ENCODE peak calls at places on chromosome 20, in seven cellular contexts. Y is kidney epithelial cell; D is dorsolateral prefrontal cortex; T is CD8-positive, alpha-beta memory T cell; Z is AG10803; X is neuronal stem cell; F is GM12878. N is an unnamed sample.

GRCh38 chr20:43910564-43910963 is 4.1 kb upstream of the TOX2 start:
- DNase-seq in Z (no peak), X (no peak), F (no peak), D (no peak), Y (no peak), T (no peak), N (no peak)

GRCh38 chr20:46305331-46305972 is 2.8 kb downstream of the CDH22 start:
- DNase-seq in X (no peak), F (no peak), D (no peak), Y (no peak), Z (no peak), T (no peak), N (no peak)

GRCh38 chr20:7760261-7761048 is 179.8 kb downstream of the HAO1 start:
- DNase-seq in D (no peak), T (no peak), Y (no peak), X (no peak), F (no peak), Z (peak), N (no peak)

GRCh38 chr20:44598413-44599290 is 16.3 kb downstream of the PKIG start:
- DNase-seq in D (no peak), T (no peak), Z (peak), X (no peak), F (no peak), Y (no peak), N (no peak)

GRCh38 chr20:3797592-3798404 is 1.7 kb downstream of the CDC25B start:
- DNase-seq in F (no peak), T (no peak), Y (no peak), X (no peak), D (no peak), Z (no peak), N (no peak)

GRCh38 chr20:48403362-48403761 is 424.4 kb downstream of the PREX1 start:
- DNase-seq in Z (no peak), F (no peak), Y (no peak), X (no peak), T (no peak), D (no peak), N (no peak)

GRCh38 chr20:64225828-64226598 is 29.5 kb upstream of the PCMTD2 start:
- DNase-seq in Y (no peak), Z (no peak), T (no peak), D (no peak), F (no peak), X (no peak), N (no peak)

GRCh38 chr20:41299899-41300298 is 17.6 kb downstream of the ZHX3 start:
- DNase-seq in Y (no peak), X (no peak), Z (peak), F (no peak), D (no peak), T (no peak), N (no peak)

GRCh38 chr20:20259534-20259933 is 108.4 kb upstream of the INSM1 start:
- DNase-seq in Z (peak), X (no peak), T (no peak), F (no peak), D (no peak), Y (no peak), N (no peak)

GRCh38 chr20:44087051-44087856 is 99.7 kb downstream of the JPH2 start:
- DNase-seq in X (no peak), T (no peak), F (no peak), Y (no peak), D (no peak), Z (no peak), N (no peak)

GRCh38 chr20:16978497-16978896 is 230.3 kb downstream of the OTOR start:
- DNase-seq in X (no peak), T (no peak), F (no peak), D (no peak), Y (no peak), Z (no peak), N (no peak)

GRCh38 chr20:63775096-63775978 is 35.8 kb downstream of the SLC2A4RG start:
- DNase-seq in D (peak), T (peak), Z (peak), Y (no peak), F (no peak), X (peak), N (no peak)

GRCh38 chr20:44092551-44093248 is 94.3 kb downstream of the JPH2 start:
- DNase-seq in F (no peak), Z (peak), T (no peak), Y (no peak), X (peak), D (no peak), N (no peak)

GRCh38 chr20:59033093-59033492 is 958 bp upstream of the ATP5F1E start:
- DNase-seq in D (no peak), F (no peak), Z (no peak), X (no peak), T (no peak), Y (no peak), N (no peak)
- H3K4me3 ChIP-seq in D (peak), F (peak), Z (peak), X (no peak), T (no peak), Y (no peak), N (peak)

GRCh38 chr20:56395166-56395565 is 2.7 kb downstream of the CSTF1 start:
- DNase-seq in Z (no peak), T (no peak), X (no peak), D (no peak), Y (no peak), F (no peak), N (no peak)

GRCh38 chr20:56393653-56394052 is 1.2 kb downstream of the CSTF1 start:
- DNase-seq in X (no peak), Z (no peak), F (no peak), T (no peak), D (no peak), Y (no peak), N (no peak)

GRCh38 chr20:56391596-56392281 is at the start of gene AURKA:
- DNase-seq in F (no peak), Z (no peak), Y (no peak), T (no peak), D (no peak), X (no peak), N (no peak)

GRCh38 chr20:56392282-56393132 is at the start of gene CSTF1:
- DNase-seq in D (peak), X (peak), Y (peak), Z (peak), T (peak), F (peak), N (peak)

DNA sequence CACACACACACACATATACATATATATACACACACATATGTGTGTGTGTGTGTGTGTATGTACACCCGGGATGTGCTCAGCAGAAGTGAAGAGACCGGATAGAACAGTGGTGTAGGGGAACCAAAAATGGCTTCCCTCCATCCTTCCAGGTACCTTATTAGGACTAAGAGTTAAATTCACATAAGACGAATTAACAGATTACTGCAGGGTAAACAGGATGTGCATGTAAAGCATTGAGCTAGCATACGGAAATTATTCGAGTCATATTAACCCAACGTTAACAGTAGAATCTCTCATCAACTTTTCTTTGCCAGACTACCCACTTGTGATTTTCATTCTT is 658 bp downstream of the CSTF1 start:
- DNase-seq in Y (no peak), F (no peak), D (no peak), Z (no peak), X (no peak), T (no peak), N (no peak)
- H3K4me3 ChIP-seq in Y (peak), F (peak), D (peak), Z (peak), X (peak), T (peak), N (peak)

GRCh38 chr20:51022803-51023616 is at the start of gene KCNG1:
- DNase-seq in T (no peak), D (peak), Z (peak), X (peak), Y (peak), F (no peak), N (no peak)
- H3K4me3 ChIP-seq in T (no peak), D (peak), Z (peak), X (peak), Y (peak), F (peak), N (peak)

GRCh38 chr20:38804243-38804642 is 1.3 kb upstream of the PPP1R16B start:
- DNase-seq in Z (no peak), Y (no peak), D (no peak), X (no peak), T (no peak), F (no peak), N (no peak)
- H3K4me3 ChIP-seq in Z (no peak), Y (no peak), D (no peak), X (no peak), T (no peak), F (no peak), N (no peak)